ENCODE peak calls at places on chromosome 14, in ten cellular contexts. A, I, S, L, N, O, K, H, Y and Q are unnamed samples.

GRCh38 chr14:89372156-89372555 is 44.9 kb downstream of the FOXN3 start:
- DNase-seq in A (no peak), I (no peak), S (no peak), L (no peak), N (no peak), O (no peak), K (no peak), H (no peak), Y (no peak), Q (no peak)

GRCh38 chr14:55198749-55199148 is 7.4 kb upstream of the DLGAP5 start:
- DNase-seq in A (no peak), I (no peak), S (no peak), L (no peak), N (no peak), O (no peak), K (no peak), H (no peak), Y (no peak), Q (no peak)

GRCh38 chr14:61034416-61035100 is 53.5 kb downstream of the SLC38A6 start:
- DNase-seq in A (peak), I (peak), S (no peak), L (no peak), N (no peak), O (no peak), K (no peak), H (peak), Y (no peak), Q (no peak)

GRCh38 chr14:26729851-26730250 is 132.0 kb upstream of the NOVA1 start:
- DNase-seq in A (no peak), I (no peak), S (no peak), L (no peak), N (no peak), O (no peak), K (no peak), H (no peak), Y (no peak), Q (no peak)

GRCh38 chr14:55535521-55536207 is 44.3 kb upstream of the KTN1 start:
- DNase-seq in A (no peak), I (no peak), S (no peak), L (no peak), N (no peak), O (no peak), K (no peak), H (no peak), Y (no peak), Q (no peak)

GRCh38 chr14:104950021-104950420 is 25.3 kb downstream of the PLD4 start:
- DNase-seq in A (no peak), I (no peak), S (no peak), L (no peak), N (no peak), O (no peak), K (no peak), H (no peak), Y (no peak), Q (no peak)

GRCh38 chr14:50836515-50836914 is 5.6 kb upstream of the NIN start:
- DNase-seq in A (no peak), I (no peak), S (no peak), L (no peak), N (no peak), O (no peak), K (no peak), H (no peak), Y (no peak), Q (no peak)

GRCh38 chr14:72500234-72500838 is 393.6 kb downstream of the DPF3 start:
- DNase-seq in A (no peak), I (no peak), S (no peak), L (no peak), N (no peak), O (no peak), K (no peak), H (peak), Y (no peak), Q (no peak)

GRCh38 chr14:97198813-97199212 is 401.6 kb downstream of the VRK1 start:
- DNase-seq in A (no peak), I (peak), S (no peak), L (no peak), N (no peak), O (no peak), K (no peak), H (no peak), Y (no peak), Q (no peak)

GRCh38 chr14:91167380-91167770 is 53.5 kb downstream of the DGLUCY start:
- DNase-seq in A (no peak), I (no peak), S (no peak), L (no peak), N (no peak), O (no peak), K (no peak), H (peak), Y (peak), Q (no peak)

GRCh38 chr14:96594961-96595360 is 92.8 kb downstream of the PAPOLA start:
- DNase-seq in A (no peak), I (no peak), S (no peak), L (no peak), N (no peak), O (no peak), K (no peak), H (no peak), Y (no peak), Q (no peak)

GRCh38 chr14:22887260-22887989 is 4.4 kb downstream of the REM2 start:
- DNase-seq in A (no peak), I (peak), S (peak), L (no peak), N (no peak), O (no peak), K (peak), H (peak), Y (peak), Q (no peak)